ENCODE peak calls at places on chromosomes 6 and 20, in nine cellular contexts. G, E, I, V, X, Y, L, Q and M are unnamed samples. For H3K27me3, the result is how much of the 10 kb centered on the place peaks cover.

GRCh38 chr6:138912308-138912707 is 75.7 kb downstream of the REPS1 start:
- DNase-seq in Q (no peak), G (no peak), L (no peak), E (no peak), Y (no peak), I (no peak), X (no peak), V (no peak), M (no peak)

GRCh38 chr6:51892750-51893149 is 194.7 kb downstream of the PKHD1 start:
- DNase-seq in E (no peak), X (no peak), Y (no peak), Q (no peak), V (no peak), G (no peak), I (no peak), L (no peak), M (no peak)

GRCh38 chr20:12925214-12925755 is 83.5 kb upstream of the SPTLC3 start:
- DNase-seq in L (peak), Q (peak), X (no peak), V (peak), I (peak), E (peak), Y (peak), G (no peak), M (no peak)

GRCh38 chr20:20202793-20203192 is 150.5 kb downstream of the CFAP61 start:
- DNase-seq in Q (no peak), L (no peak), G (no peak), I (no peak), X (no peak), V (no peak), E (no peak), Y (no peak), M (no peak)

GRCh38 chr6:81590314-81590691 is 162.2 kb downstream of the TENT5A start:
- DNase-seq in E (no peak), Y (no peak), L (no peak), Q (no peak), V (no peak), G (no peak), I (no peak), X (no peak), M (no peak)

GRCh38 chr6:150492507-150492906 is 107.2 kb upstream of the PLEKHG1 start:
- DNase-seq in G (no peak), V (no peak), I (no peak), X (no peak), E (peak), L (no peak), Y (no peak), Q (no peak), M (no peak)

GRCh38 chr6:112144145-112144926 is 56.9 kb downstream of the FAM229B start:
- DNase-seq in E (no peak), I (no peak), V (peak), L (no peak), X (no peak), Y (no peak), G (no peak), Q (no peak), M (no peak)

GRCh38 chr20:8389381-8390368 is 257.6 kb downstream of the PLCB1 start:
- DNase-seq in E (peak), L (peak), Y (no peak), V (peak), Q (peak), G (no peak), X (no peak), I (no peak), M (no peak)

GRCh38 chr6:28771401-28772267 is 152.2 kb downstream of the TRIM27 start:
- DNase-seq in I (no peak), Q (no peak), L (peak), X (no peak), V (no peak), G (no peak), E (no peak), Y (no peak), M (no peak)

GRCh38 chr6:26268659-26269402 is 96.2 kb upstream of the BTN3A2 start:
- DNase-seq in L (no peak), Y (no peak), G (no peak), Q (peak), V (peak), E (no peak), X (no peak), I (no peak), M (no peak)

GRCh38 chr6:1190361-1190760 is 121.5 kb upstream of the FOXQ1 start:
- DNase-seq in Y (no peak), Q (peak), L (no peak), V (peak), E (no peak), X (no peak), I (no peak), G (no peak), M (no peak)

GRCh38 chr6:54431466-54431865 is 123.2 kb downstream of the TINAG start:
- DNase-seq in I (no peak), X (no peak), Y (no peak), V (peak), G (no peak), Q (peak), L (no peak), E (no peak), M (no peak)

GRCh38 chr6:18725449-18725848 is 338.3 kb downstream of the RNF144B start:
- DNase-seq in V (no peak), Q (no peak), G (no peak), Y (no peak), E (no peak), I (no peak), L (no peak), X (no peak), M (no peak)

GRCh38 chr6:138622967-138623366 is 123.7 kb upstream of the NHSL1 start:
- DNase-seq in I (no peak), Q (no peak), Y (no peak), L (no peak), G (no peak), X (no peak), E (no peak), V (no peak), M (no peak)

GRCh38 chr6:3732345-3733141 is 19.0 kb downstream of the PXDC1 start:
- DNase-seq in I (peak), G (peak), L (peak), Y (peak), V (peak), E (no peak), Q (peak), X (no peak), M (peak)

GRCh38 chr6:81640891-81641290 is 111.6 kb downstream of the TENT5A start:
- DNase-seq in I (no peak), G (no peak), E (no peak), X (no peak), L (no peak), Y (no peak), V (no peak), Q (no peak), M (no peak)

DNA sequence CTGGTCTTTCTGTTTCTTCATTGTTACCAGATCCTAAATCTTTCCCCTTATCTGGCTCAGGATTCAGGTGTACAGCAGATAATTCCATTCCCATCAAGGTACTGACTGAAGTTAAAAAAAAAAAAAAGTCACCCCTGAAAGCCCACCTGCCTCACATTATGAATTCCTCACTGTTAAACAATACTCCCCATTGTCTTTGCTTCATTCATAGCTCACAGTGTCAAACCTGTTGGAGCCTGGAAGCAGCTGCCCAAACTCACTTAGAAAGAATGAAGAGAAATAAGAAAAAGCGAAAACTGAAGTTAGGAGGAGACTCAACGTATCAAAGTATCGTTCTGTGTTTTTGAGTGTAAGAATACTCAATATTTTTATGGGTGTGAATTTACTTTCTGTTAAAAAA is 1.8 kb upstream of the DCBLD1 start:
- DNase-seq in I (no peak), X (no peak), Y (no peak), Q (no peak), L (no peak), V (no peak), G (no peak), E (no peak), M (no peak)
- H3K27me3 ChIP-seq in I (under half), X (under half), Y (under half), Q (under half), L (under half), V (under half), G (under half), E (under half), M (under half)

DNA sequence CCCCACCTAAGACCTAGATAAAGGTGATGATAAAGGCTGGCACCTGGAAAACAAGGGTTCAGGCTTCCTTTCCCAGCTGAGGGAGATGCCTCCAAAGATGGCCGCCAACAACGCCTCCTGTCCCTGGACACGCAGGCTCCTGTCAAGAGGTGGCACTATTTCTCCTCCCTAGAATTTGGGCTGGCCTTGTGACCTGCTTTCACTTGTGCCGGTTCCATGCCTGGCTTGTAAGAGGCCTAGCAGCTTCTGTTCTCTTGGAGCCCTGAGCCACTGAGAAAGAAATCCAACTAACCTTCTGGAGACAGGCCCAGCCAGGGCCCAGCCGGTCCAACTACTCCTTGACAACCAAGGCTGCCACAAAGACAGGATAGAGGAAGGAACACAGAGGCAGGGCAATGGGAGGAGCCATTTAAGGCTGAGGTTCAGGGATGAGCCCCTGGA is 60.2 kb upstream of the RALY start:
- DNase-seq in G (peak), V (peak), L (peak), X (peak), Q (peak), E (peak), Y (peak), I (peak), M (peak)
- H3K27ac ChIP-seq in G (peak), V (no peak), L (no peak), X (no peak), Q (no peak), E (no peak), Y (no peak), I (no peak), M (no peak)

GRCh38 chr6:35954335-35954734 is 33.4 kb upstream of the SRPK1 start:
- DNase-seq in I (no peak), X (no peak), G (no peak), V (peak), Q (no peak), E (no peak), Y (no peak), L (no peak), M (no peak)

GRCh38 chr6:35945650-35946025 is 24.7 kb upstream of the SRPK1 start:
- DNase-seq in V (peak), Y (no peak), L (no peak), E (no peak), I (no peak), Q (no peak), G (no peak), X (no peak), M (no peak)

GRCh38 chr6:35943390-35943789 is 22.5 kb upstream of the SRPK1 start:
- DNase-seq in I (no peak), X (no peak), L (no peak), V (no peak), E (no peak), Q (no peak), Y (no peak), G (no peak), M (no peak)

DNA sequence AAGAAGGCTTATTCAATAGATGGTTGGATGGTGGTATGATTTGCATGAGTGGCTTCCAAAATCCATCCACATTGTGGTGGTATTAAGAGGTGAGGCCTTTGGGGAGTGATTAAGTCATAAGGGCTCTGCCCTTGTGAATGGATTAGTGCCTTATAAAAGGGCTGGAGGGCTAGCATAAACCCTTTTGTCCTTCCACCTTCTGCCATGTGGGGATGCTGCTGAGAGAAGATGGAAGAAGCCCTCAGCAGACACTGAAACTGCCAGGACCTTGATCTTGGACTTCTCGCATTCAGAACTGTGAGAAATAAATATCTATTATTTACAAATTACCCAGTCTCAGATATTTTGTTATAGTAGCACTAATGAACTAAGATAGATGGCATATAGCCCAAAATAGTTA is 27.8 kb upstream of the SRPK1 start:
- DNase-seq in X (no peak), I (no peak), Y (no peak), E (peak), G (no peak), Q (no peak), V (peak), L (no peak), M (no peak)
- TF ChIP-seq CTCF in X (no peak), I (no peak), Y (no peak), E (peak), G (peak), Q (peak), V (no peak), L (peak), M (no peak)

DNA sequence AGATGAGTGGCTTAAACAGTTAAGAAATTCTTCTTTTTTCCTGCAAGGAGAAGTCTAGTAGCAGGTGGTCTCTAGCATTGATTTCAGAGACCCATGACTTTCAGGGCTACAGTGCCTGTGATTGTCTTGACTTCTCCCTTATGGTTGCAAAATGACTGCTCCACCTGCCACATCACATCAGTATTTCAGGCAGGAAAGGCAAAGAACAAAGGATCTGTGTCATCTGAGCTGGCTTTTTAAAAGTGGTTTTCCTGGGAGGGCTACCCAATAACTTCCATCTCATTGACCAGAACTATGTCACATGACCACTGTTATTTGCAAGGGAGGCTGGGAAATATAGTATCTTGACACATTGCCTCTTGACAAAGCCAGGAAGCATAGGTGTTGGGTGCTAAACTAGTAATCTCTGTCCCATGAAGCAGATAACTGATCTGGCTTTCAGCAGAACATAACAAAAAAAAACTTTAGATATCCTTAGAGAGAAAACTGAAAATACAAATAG is 226.2 kb downstream of the DHX35 start:
- DNase-seq in X (no peak), Q (no peak), G (no peak), V (no peak), L (no peak), I (no peak), Y (no peak), E (no peak), M (no peak)
- H3K27me3 ChIP-seq in X (under half), Q (under half), G (under half), V (under half), L (under half), I (under half), Y (under half), E (under half), M (under half)

GRCh38 chr6:73704260-73704659 is 8.3 kb downstream of the CD109 start:
- DNase-seq in V (peak), Y (no peak), Q (peak), E (peak), X (peak), I (no peak), L (no peak), G (no peak), M (no peak)

GRCh38 chr6:73702444-73702843 is 6.4 kb downstream of the CD109 start:
- DNase-seq in Q (no peak), I (no peak), Y (no peak), X (no peak), V (no peak), E (no peak), L (no peak), G (no peak), M (no peak)

GRCh38 chr6:73703514-73703913 is 7.5 kb downstream of the CD109 start:
- DNase-seq in G (no peak), E (no peak), V (no peak), L (no peak), Y (no peak), I (no peak), X (no peak), Q (no peak), M (no peak)

GRCh38 chr6:73706971-73707370 is 11.0 kb downstream of the CD109 start:
- DNase-seq in Y (no peak), G (no peak), L (no peak), X (no peak), E (no peak), Q (no peak), V (no peak), I (no peak), M (no peak)

DNA sequence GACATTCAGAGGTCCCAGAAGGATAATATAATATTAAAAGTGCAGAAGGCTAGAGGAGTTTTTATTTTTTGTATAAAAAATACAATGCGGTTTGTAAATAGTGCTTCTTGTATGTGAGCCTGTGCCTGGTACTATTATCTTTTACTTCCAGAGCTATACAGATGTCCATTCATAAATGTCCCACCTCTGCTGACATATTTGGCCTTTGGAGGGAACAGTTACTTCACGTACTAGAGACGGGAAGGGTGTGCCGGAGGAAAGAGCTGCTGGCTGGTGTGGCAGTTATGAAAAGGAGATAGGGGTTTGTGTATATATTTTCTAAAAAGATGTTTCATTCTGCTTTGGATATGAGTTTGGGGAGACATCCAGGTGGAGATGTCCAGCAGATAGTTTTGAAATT is 8.8 kb downstream of the CD109 start:
- DNase-seq in Y (no peak), G (no peak), E (no peak), Q (no peak), L (no peak), V (no peak), I (no peak), X (no peak), M (no peak)
- H3K27ac ChIP-seq in Y (no peak), G (peak), E (peak), Q (peak), L (no peak), V (peak), I (no peak), X (peak), M (no peak)

DNA sequence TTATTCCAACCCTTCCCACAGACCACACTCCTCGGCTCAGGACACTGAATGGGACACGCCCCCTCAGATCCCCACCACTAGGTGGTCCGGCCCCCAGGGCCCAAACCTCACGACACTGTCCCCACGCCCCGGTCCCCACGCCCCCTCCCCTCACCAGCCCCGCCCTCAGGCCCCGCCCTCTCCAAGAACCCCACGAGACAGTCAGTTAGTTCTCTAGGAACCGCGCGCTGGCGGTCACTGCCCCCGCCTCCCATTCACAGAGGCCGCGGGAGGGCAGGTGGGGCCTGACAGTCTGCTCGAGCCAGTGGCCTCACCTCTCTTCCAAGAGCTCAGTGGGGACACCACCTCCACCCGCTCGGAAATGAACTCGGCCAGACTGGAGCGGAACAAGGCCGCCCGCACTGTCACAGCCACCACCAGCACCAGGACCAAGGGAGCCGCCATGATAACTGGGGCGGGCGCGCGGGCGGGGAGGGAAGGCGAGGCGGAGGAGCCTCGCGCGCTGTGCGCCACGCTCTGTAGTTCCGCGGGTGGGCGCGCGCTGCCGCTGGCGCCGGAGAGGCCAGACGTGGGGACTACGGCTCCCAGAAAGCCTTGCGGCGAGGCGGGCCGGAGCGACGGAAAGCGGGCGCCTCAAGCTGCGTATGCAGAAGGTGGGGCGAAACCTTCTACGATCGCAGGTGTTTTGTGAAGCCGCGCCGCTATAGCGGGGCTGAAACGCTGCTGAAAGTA is at the start of gene PIGU:
- DNase-seq in V (peak), Q (peak), Y (peak), I (peak), L (peak), E (peak), G (peak), X (peak), M (peak)
- TF ChIP-seq CTCF in V (no peak), Q (no peak), Y (no peak), I (peak), L (no peak), E (no peak), G (peak), X (no peak), M (peak)

GRCh38 chr6:121439456-121440250 is 4.2 kb downstream of the GJA1 start:
- DNase-seq in Q (no peak), E (no peak), Y (no peak), X (no peak), G (no peak), L (no peak), V (no peak), I (no peak), M (no peak)
- H3K27me3 ChIP-seq in Q (under half), E (under half), Y (under half), X (under half), G (under half), L (under half), V (under half), I (under half), M (under half)

DNA sequence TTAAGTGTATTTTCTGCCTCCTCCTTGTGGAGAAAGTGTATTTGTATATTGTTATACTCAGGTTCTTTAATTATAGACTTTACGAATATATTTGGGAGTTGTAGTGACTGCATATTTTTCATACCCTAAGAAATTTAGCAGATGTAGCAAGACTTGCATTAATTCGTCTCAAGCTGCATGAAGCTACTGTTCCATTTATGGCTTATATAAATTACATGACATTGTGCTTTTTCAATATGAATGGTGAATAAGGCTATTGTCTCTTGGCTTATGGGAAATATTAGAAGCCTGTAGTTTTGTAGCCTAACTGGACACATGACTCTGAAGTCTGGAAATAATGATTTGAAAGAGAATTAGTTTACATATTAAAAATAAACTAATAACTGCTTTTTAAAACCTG is 2.4 kb downstream of the ADGRG6 start:
- DNase-seq in L (no peak), I (no peak), Y (no peak), V (no peak), E (no peak), X (no peak), Q (peak), G (no peak), M (no peak)
- H3K27ac ChIP-seq in L (no peak), I (no peak), Y (no peak), V (no peak), E (no peak), X (no peak), Q (no peak), G (no peak), M (no peak)

GRCh38 chr6:53321701-53322100 is 27.0 kb downstream of the ELOVL5 start:
- DNase-seq in Y (no peak), E (no peak), V (no peak), X (no peak), I (no peak), Q (peak), G (no peak), L (no peak), M (no peak)
- TF ChIP-seq CTCF in Y (no peak), E (no peak), V (no peak), X (no peak), I (no peak), Q (no peak), G (no peak), L (no peak), M (no peak)